ENCODE peak calls at places on chromosome 21, in four cellular contexts. One of them, this sample, is unnamed.

GRCh38 chr21:42193721-42194120 is 25.2 kb upstream of the ABCG1 start:
- DNase-seq in EH: no peak
- DNase-seq in stimulated activated naive CD8-positive, alpha-beta T cell treated with anti-CD3 and anti-CD28 coated beads, Interleukin-15, amount 100 ng/mL, for 72 hours: no peak
- DNase-seq in B cell: no peak
- DNase-seq in this sample: no peak

GRCh38 chr21:42037943-42038342 is 27.8 kb upstream of the ZBTB21 start:
- DNase-seq in EH: no peak
- DNase-seq in stimulated activated naive CD8-positive, alpha-beta T cell treated with anti-CD3 and anti-CD28 coated beads, Interleukin-15, amount 100 ng/mL, for 72 hours: no peak
- DNase-seq in B cell: no peak
- DNase-seq in this sample: no peak

GRCh38 chr21:43865471-43866181 is 603 bp downstream of the AGPAT3 start:
- DNase-seq in EH: peak; percentile 46
- DNase-seq in stimulated activated naive CD8-positive, alpha-beta T cell treated with anti-CD3 and anti-CD28 coated beads, Interleukin-15, amount 100 ng/mL, for 72 hours: peak; percentile 61
- DNase-seq in B cell: peak; percentile 66
- DNase-seq in this sample: peak; percentile 56

GRCh38 chr21:42474982-42475381 is 21.0 kb downstream of the RSPH1 start:
- DNase-seq in EH: peak; percentile 10
- DNase-seq in stimulated activated naive CD8-positive, alpha-beta T cell treated with anti-CD3 and anti-CD28 coated beads, Interleukin-15, amount 100 ng/mL, for 72 hours: no peak
- DNase-seq in B cell: no peak
- DNase-seq in this sample: no peak

GRCh38 chr21:27536319-27536718 is 569.4 kb upstream of the ADAMTS5 start:
- DNase-seq in EH: peak; percentile 62
- DNase-seq in stimulated activated naive CD8-positive, alpha-beta T cell treated with anti-CD3 and anti-CD28 coated beads, Interleukin-15, amount 100 ng/mL, for 72 hours: no peak
- DNase-seq in B cell: no peak
- DNase-seq in this sample: no peak

GRCh38 chr21:37509802-37510393 is 143.3 kb downstream of the DYRK1A start:
- DNase-seq in EH: peak; percentile 53
- DNase-seq in stimulated activated naive CD8-positive, alpha-beta T cell treated with anti-CD3 and anti-CD28 coated beads, Interleukin-15, amount 100 ng/mL, for 72 hours: no peak
- DNase-seq in B cell: no peak
- DNase-seq in this sample: no peak

GRCh38 chr21:35716886-35717285 is 343.4 kb downstream of the SETD4 start:
- DNase-seq in EH: no peak
- DNase-seq in stimulated activated naive CD8-positive, alpha-beta T cell treated with anti-CD3 and anti-CD28 coated beads, Interleukin-15, amount 100 ng/mL, for 72 hours: no peak
- DNase-seq in B cell: no peak
- DNase-seq in this sample: no peak

GRCh38 chr21:36028127-36029069 is 31.9 kb downstream of the SETD4 start:
- DNase-seq in EH: peak; percentile 74
- DNase-seq in stimulated activated naive CD8-positive, alpha-beta T cell treated with anti-CD3 and anti-CD28 coated beads, Interleukin-15, amount 100 ng/mL, for 72 hours: peak; percentile 47
- DNase-seq in B cell: peak; percentile 80
- DNase-seq in this sample: peak; percentile 61

GRCh38 chr21:15051652-15052554 is 12.9 kb downstream of the NRIP1 start:
- DNase-seq in EH: peak; percentile 32
- DNase-seq in stimulated activated naive CD8-positive, alpha-beta T cell treated with anti-CD3 and anti-CD28 coated beads, Interleukin-15, amount 100 ng/mL, for 72 hours: no peak
- DNase-seq in B cell: no peak
- DNase-seq in this sample: no peak

GRCh38 chr21:34822957-34823356 is 154.2 kb downstream of the CLIC6 start:
- DNase-seq in EH: peak; percentile 52
- DNase-seq in stimulated activated naive CD8-positive, alpha-beta T cell treated with anti-CD3 and anti-CD28 coated beads, Interleukin-15, amount 100 ng/mL, for 72 hours: no peak
- DNase-seq in B cell: no peak
- DNase-seq in this sample: no peak

GRCh38 chr21:42997053-42997452 is 22.7 kb downstream of the PKNOX1 start:
- DNase-seq in EH: peak; percentile 97
- DNase-seq in stimulated activated naive CD8-positive, alpha-beta T cell treated with anti-CD3 and anti-CD28 coated beads, Interleukin-15, amount 100 ng/mL, for 72 hours: no peak
- DNase-seq in B cell: no peak
- DNase-seq in this sample: no peak

GRCh38 chr21:18245493-18245967 is 897 bp downstream of the CHODL start:
- DNase-seq in EH: no peak
- DNase-seq in stimulated activated naive CD8-positive, alpha-beta T cell treated with anti-CD3 and anti-CD28 coated beads, Interleukin-15, amount 100 ng/mL, for 72 hours: no peak
- DNase-seq in B cell: no peak
- DNase-seq in this sample: no peak

GRCh38 chr21:21341041-21341440 is 342.8 kb downstream of the NCAM2 start:
- DNase-seq in EH: no peak
- DNase-seq in stimulated activated naive CD8-positive, alpha-beta T cell treated with anti-CD3 and anti-CD28 coated beads, Interleukin-15, amount 100 ng/mL, for 72 hours: no peak
- DNase-seq in B cell: no peak
- DNase-seq in this sample: no peak

This sample was measured in T-helper 2 cell treated with Interferon-gamma antibody and Interleukin-4, amounts not matched to agents 5 μg/mL and 100 μg/mL, for 36 hours.